ENCODE peak calls at places on chromosome 3, in four cellular contexts. N is psoas muscle, R is fibroblast of lung, U is cardiac fibroblast. Z is an unnamed sample.

GRCh38 chr3:66494964-66495581 is 5.7 kb downstream of the LRIG1 start:
- DNase-seq in N (no peak), R (no peak), U (no peak), Z (no peak)

GRCh38 chr3:22117751-22118346 is 366.8 kb upstream of the ZNF385D start:
- DNase-seq in N (no peak), R (peak; percentile 82), U (peak; percentile 67), Z (peak; percentile 52)

GRCh38 chr3:57793737-57794187 is 37.7 kb downstream of the SLMAP start:
- DNase-seq in N (no peak), R (peak; percentile 25), U (no peak), Z (no peak)

GRCh38 chr3:30073622-30074021 is 532.8 kb upstream of the TGFBR2 start:
- DNase-seq in N (no peak), R (peak; percentile 33), U (peak; percentile 29), Z (no peak)

GRCh38 chr3:186160691-186161243 is 51.9 kb upstream of the ETV5 start:
- DNase-seq in N (no peak), R (no peak), U (peak; percentile 4), Z (no peak)

GRCh38 chr3:139388961-139389551 is 391 bp downstream of the COPB2 start:
- DNase-seq in N (no peak), R (no peak), U (peak; percentile 14), Z (no peak)

GRCh38 chr3:26437678-26438077 is 184.9 kb upstream of the LRRC3B start:
- DNase-seq in N (no peak), R (peak; percentile 64), U (no peak), Z (peak; percentile 79)

GRCh38 chr3:141093397-141093796 is 42.2 kb downstream of the SPSB4 start:
- DNase-seq in N (no peak), R (no peak), U (no peak), Z (no peak)

GRCh38 chr3:101195951-101196713 is 124.2 kb downstream of the IMPG2 start:
- DNase-seq in N (no peak), R (peak; percentile 79), U (peak; percentile 78), Z (peak; percentile 57)

GRCh38 chr3:7800006-7800780 is 701.4 kb upstream of the LMCD1 start:
- DNase-seq in N (no peak), R (peak; percentile 1), U (peak; percentile 34), Z (no peak)

GRCh38 chr3:186382217-186382885 is 20.3 kb upstream of the DGKG start:
- DNase-seq in N (no peak), R (no peak), U (no peak), Z (no peak)

GRCh38 chr3:36944641-36945270 is at the start of gene TRANK1:
- DNase-seq in N (peak; percentile 78), R (peak; percentile 54), U (peak; percentile 76), Z (no peak)

GRCh38 chr3:197458179-197458707 is 97.5 kb downstream of the BDH1 start:
- DNase-seq in N (no peak), R (no peak), U (no peak), Z (no peak)

GRCh38 chr3:105691053-105691452 is 177.8 kb downstream of the CBLB start:
- DNase-seq in N (no peak), R (no peak), U (peak; percentile 13), Z (peak; percentile 4)

GRCh38 chr3:125357032-125357658 is 18.0 kb downstream of the ZNF148 start:
- DNase-seq in N (peak; percentile 74), R (peak; percentile 44), U (peak; percentile 39), Z (no peak)

GRCh38 chr3:46422617-46423016 is 15.6 kb downstream of the CCRL2 start:
- DNase-seq in N (no peak), R (no peak), U (no peak), Z (no peak)

GRCh38 chr3:185175370-185175987 is 22.6 kb upstream of the C3orf70 start:
- DNase-seq in N (peak; percentile 70), R (peak; percentile 30), U (peak; percentile 73), Z (no peak)

GRCh38 chr3:16050641-16051467 is 123.6 kb upstream of the GALNT15 start:
- DNase-seq in N (no peak), R (no peak), U (no peak), Z (no peak)

GRCh38 chr3:127042634-127043033 is 59.7 kb downstream of the PLXNA1 start:
- DNase-seq in N (peak; percentile 37), R (no peak), U (no peak), Z (no peak)

GRCh38 chr3:184663756-184664155 is 48.1 kb downstream of the MAGEF1 start:
- DNase-seq in N (no peak), R (no peak), U (no peak), Z (no peak)

GRCh38 chr3:69791111-69791510 is 51.8 kb downstream of the MITF start:
- DNase-seq in N (peak; percentile 90), R (peak; percentile 96), U (peak; percentile 91), Z (peak; percentile 53)

GRCh38 chr3:194772241-194773000 is 86.7 kb downstream of the FAM43A start:
- DNase-seq in N (no peak), R (no peak), U (no peak), Z (no peak)

GRCh38 chr3:59049671-59050331 is at the start of gene CFAP20DC:
- DNase-seq in N (peak; percentile 93), R (peak; percentile 91), U (peak; percentile 95), Z (peak; percentile 69)

GRCh38 chr3:151949706-151950105 is 76.3 kb downstream of the SUCNR1 start:
- DNase-seq in N (no peak), R (no peak), U (no peak), Z (no peak)

GRCh38 chr3:56593455-56594158 is 36.6 kb downstream of the CCDC66 start:
- DNase-seq in N (no peak), R (no peak), U (no peak), Z (no peak)

GRCh38 chr3:140223631-140224030 is 288.6 kb downstream of the CLSTN2 start:
- DNase-seq in N (no peak), R (no peak), U (no peak), Z (peak; percentile 41)

GRCh38 chr3:168865022-168865551 is 769.4 kb upstream of the GOLIM4 start:
- DNase-seq in N (no peak), R (peak; percentile 67), U (peak; percentile 64), Z (peak; percentile 40)

GRCh38 chr3:46811615-46812236 is 51.5 kb downstream of the MYL3 start:
- DNase-seq in N (no peak), R (no peak), U (no peak), Z (no peak)

GRCh38 chr3:189157232-189158007 is 14.4 kb upstream of the TPRG1 start:
- DNase-seq in N (no peak), R (no peak), U (no peak), Z (no peak)

DNA sequence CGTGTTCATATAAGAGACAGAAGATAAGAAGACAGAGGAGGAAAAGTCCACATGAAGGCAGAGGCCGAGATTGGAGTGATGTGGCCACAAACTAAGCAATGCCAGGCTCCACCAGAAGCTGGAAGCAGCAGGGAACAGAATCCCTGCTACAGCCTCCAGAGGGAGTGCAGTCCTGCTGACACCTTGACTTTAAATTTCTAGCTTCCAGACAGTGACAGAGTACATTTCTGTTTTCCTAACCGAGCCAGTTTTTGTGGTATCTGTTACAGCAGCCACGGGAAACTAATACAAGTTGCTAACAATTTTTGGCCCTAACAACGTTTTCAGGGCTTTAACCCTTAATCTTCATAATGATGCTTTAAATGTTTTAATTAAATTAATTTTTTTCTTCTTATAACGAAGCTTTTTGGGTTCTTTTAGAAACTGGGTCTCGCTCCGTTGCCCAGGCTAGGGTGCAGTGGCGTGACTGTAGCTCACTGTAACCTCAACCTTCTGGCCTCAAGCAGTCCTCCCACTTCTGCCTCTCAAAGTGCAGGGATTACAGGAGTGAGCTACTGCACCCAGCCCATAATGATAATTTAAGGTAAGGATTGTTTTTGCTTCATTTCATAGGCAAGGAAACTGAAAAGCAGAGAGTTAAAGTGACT is 202.3 kb upstream of the PROK2 start:
- DNase-seq in N (no peak), R (peak; percentile 25), U (peak; percentile 40), Z (no peak)
- TF ChIP-seq CTCF in N (peak; percentile 24), R (peak; percentile 52), U (peak; percentile 54), Z (peak; percentile 45)

GRCh38 chr3:42130329-42131070 is 39.3 kb downstream of the TRAK1 start:
- DNase-seq in N (no peak), R (no peak), U (no peak), Z (no peak)

GRCh38 chr3:42130007-42130328 is 38.8 kb downstream of the TRAK1 start:
- DNase-seq in N (no peak), R (no peak), U (no peak), Z (no peak)

GRCh38 chr3:42129014-42129953 is 38.1 kb downstream of the TRAK1 start:
- DNase-seq in N (no peak), R (no peak), U (no peak), Z (peak; percentile 66)

GRCh38 chr3:42127226-42127625 is 36.1 kb downstream of the TRAK1 start:
- DNase-seq in N (no peak), R (no peak), U (no peak), Z (no peak)

GRCh38 chr3:42128526-42128925 is 37.4 kb downstream of the TRAK1 start:
- DNase-seq in N (no peak), R (no peak), U (no peak), Z (no peak)
- H3K4me3 ChIP-seq in N (no peak overlapping the region), R (no peak overlapping the region), U (no peak overlapping the region), Z (no peak overlapping the region)

GRCh38 chr3:11377726-11378125 is 105.5 kb downstream of the ATG7 start:
- DNase-seq in N (no peak), R (no peak), U (no peak), Z (no peak)

GRCh38 chr3:11381563-11381962 is 109.4 kb downstream of the ATG7 start:
- DNase-seq in N (no peak), R (peak; percentile 81), U (peak; percentile 23), Z (no peak)

GRCh38 chr3:11379824-11380281 is 107.7 kb downstream of the ATG7 start:
- DNase-seq in N (no peak), R (peak; percentile 58), U (peak; percentile 26), Z (no peak)

GRCh38 chr3:11380314-11380713 is 108.1 kb downstream of the ATG7 start:
- DNase-seq in N (no peak), R (peak; percentile 51), U (no peak), Z (no peak)

GRCh38 chr3:11379238-11379823 is 107.1 kb downstream of the ATG7 start:
- DNase-seq in N (no peak), R (peak; percentile 82), U (peak; percentile 74), Z (no peak)
- TF ChIP-seq CTCF in N (peak; percentile 69), R (peak; percentile 54), U (peak; percentile 47), Z (peak; percentile 19)

GRCh38 chr3:32950516-32950915 is 928 bp upstream of the CCR4 start:
- DNase-seq in N (no peak), R (no peak), U (no peak), Z (no peak)

GRCh38 chr3:32951410-32951811 is at the start of gene CCR4:
- DNase-seq in N (no peak), R (no peak), U (peak; percentile 26), Z (no peak)

GRCh38 chr3:32948625-32949445 is 2.6 kb upstream of the CCR4 start:
- DNase-seq in N (no peak), R (no peak), U (no peak), Z (no peak)

GRCh38 chr3:32954506-32954905 is 3.1 kb downstream of the CCR4 start:
- DNase-seq in N (no peak), R (no peak), U (no peak), Z (no peak)

DNA sequence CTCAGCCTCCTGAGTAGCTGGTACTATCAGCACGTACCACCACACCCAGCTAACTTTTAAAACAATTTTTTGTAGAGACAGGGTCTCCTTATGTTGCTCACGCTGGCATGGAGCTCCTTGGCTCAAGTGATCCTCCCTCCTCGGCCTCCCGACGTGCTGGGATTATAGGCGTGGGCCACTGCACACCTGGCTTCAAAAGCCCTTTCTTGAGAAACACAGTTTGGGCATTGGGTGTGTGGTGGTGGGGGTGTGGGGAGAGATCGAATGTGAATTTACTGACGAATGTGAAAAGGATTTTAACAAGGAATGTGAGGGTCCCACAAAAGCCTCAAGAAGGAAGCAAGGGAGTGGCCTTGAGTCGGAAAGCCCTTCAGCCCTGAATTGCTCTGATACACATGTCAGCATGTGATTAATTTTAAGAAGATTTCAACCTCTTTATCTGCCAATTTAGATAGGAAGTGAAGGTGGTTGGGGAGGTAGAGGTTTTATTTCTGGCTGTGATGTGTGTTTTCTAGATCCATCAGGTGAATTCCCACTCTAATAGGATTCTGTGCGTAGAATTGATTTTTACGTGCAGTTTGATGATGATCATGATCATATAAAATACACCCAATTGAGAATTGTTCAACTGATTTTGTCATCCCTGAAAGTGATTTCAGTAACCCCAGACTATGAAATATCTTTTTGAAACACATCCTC is 1.1 kb downstream of the CCR4 start:
- DNase-seq in N (no peak), R (no peak), U (no peak), Z (no peak)
- H3K4me3 ChIP-seq in N (no peak overlapping the region), R (no peak overlapping the region), U (no peak overlapping the region), Z (no peak overlapping the region)

Z was measured in astrocyte of the cerebellum.